ENCODE peak calls at places on chromosomes 5 and 9, in seven cellular contexts. One of them, this sample, is unnamed.

GRCh38 chr9:132849168-132849831 is 28.8 kb downstream of the AK8 start:
- DNase-seq in GM23248: no peak
- DNase-seq in AG04449: no peak
- DNase-seq in stomach: peak
- DNase-seq in GM06990: no peak
- DNase-seq in tibial artery: no peak
- DNase-seq in aorta: peak
- DNase-seq in this sample: no peak

GRCh38 chr5:38237681-38238080 is 20.7 kb upstream of the EGFLAM start:
- DNase-seq in GM23248: no peak
- DNase-seq in AG04449: no peak
- DNase-seq in stomach: no peak
- DNase-seq in GM06990: no peak
- DNase-seq in tibial artery: no peak
- DNase-seq in aorta: no peak
- DNase-seq in this sample: no peak

GRCh38 chr5:133899506-133899905 is 68.9 kb downstream of the C5orf15 start:
- DNase-seq in GM23248: no peak
- DNase-seq in AG04449: no peak
- DNase-seq in stomach: no peak
- DNase-seq in GM06990: no peak
- DNase-seq in tibial artery: no peak
- DNase-seq in aorta: no peak
- DNase-seq in this sample: no peak

GRCh38 chr5:40227366-40227765 is 452.3 kb upstream of the PTGER4 start:
- DNase-seq in GM23248: no peak
- DNase-seq in AG04449: no peak
- DNase-seq in stomach: no peak
- DNase-seq in GM06990: no peak
- DNase-seq in tibial artery: no peak
- DNase-seq in aorta: no peak
- DNase-seq in this sample: no peak

GRCh38 chr5:113232667-113233066 is 202.1 kb downstream of the TSSK1B start:
- DNase-seq in GM23248: peak
- DNase-seq in AG04449: no peak
- DNase-seq in stomach: no peak
- DNase-seq in GM06990: no peak
- DNase-seq in tibial artery: no peak
- DNase-seq in aorta: no peak
- DNase-seq in this sample: no peak

GRCh38 chr5:68215888-68216736 is 556 bp downstream of the PIK3R1 start:
- DNase-seq in GM23248: peak
- DNase-seq in AG04449: no peak
- DNase-seq in stomach: peak
- DNase-seq in GM06990: peak
- DNase-seq in tibial artery: peak
- DNase-seq in aorta: peak
- DNase-seq in this sample: peak

GRCh38 chr9:91949946-91950664 is at the start of gene ROR2:
- DNase-seq in GM23248: peak
- DNase-seq in AG04449: no peak
- DNase-seq in stomach: peak
- DNase-seq in GM06990: peak
- DNase-seq in tibial artery: no peak
- DNase-seq in aorta: peak
- DNase-seq in this sample: no peak

GRCh38 chr9:31908891-31909480 is 475.5 kb upstream of the ACO1 start:
- DNase-seq in GM23248: no peak
- DNase-seq in AG04449: no peak
- DNase-seq in stomach: no peak
- DNase-seq in GM06990: peak
- DNase-seq in tibial artery: no peak
- DNase-seq in aorta: no peak
- DNase-seq in this sample: no peak

GRCh38 chr9:7042124-7042523 is 284.4 kb downstream of the KDM4C start:
- DNase-seq in GM23248: peak
- DNase-seq in AG04449: no peak
- DNase-seq in stomach: no peak
- DNase-seq in GM06990: no peak
- DNase-seq in tibial artery: no peak
- DNase-seq in aorta: no peak
- DNase-seq in this sample: no peak

GRCh38 chr9:112868461-112868860 is 22.2 kb downstream of the SLC46A2 start:
- DNase-seq in GM23248: no peak
- DNase-seq in AG04449: no peak
- DNase-seq in stomach: no peak
- DNase-seq in GM06990: no peak
- DNase-seq in tibial artery: no peak
- DNase-seq in aorta: no peak
- DNase-seq in this sample: no peak

GRCh38 chr5:95712347-95712958 is 18.7 kb upstream of the RHOBTB3 start:
- DNase-seq in GM23248: peak
- DNase-seq in AG04449: no peak
- DNase-seq in stomach: no peak
- DNase-seq in GM06990: no peak
- DNase-seq in tibial artery: no peak
- DNase-seq in aorta: no peak
- DNase-seq in this sample: no peak

GRCh38 chr5:146111409-146111808 is 6.0 kb upstream of the PLAC8L1 start:
- DNase-seq in GM23248: no peak
- DNase-seq in AG04449: no peak
- DNase-seq in stomach: peak
- DNase-seq in GM06990: no peak
- DNase-seq in tibial artery: no peak
- DNase-seq in aorta: no peak
- DNase-seq in this sample: no peak

GRCh38 chr5:136133416-136134383 is 1.1 kb downstream of the SMAD5 start:
- DNase-seq in GM23248: peak
- DNase-seq in AG04449: no peak
- DNase-seq in stomach: peak
- DNase-seq in GM06990: peak
- DNase-seq in tibial artery: peak
- DNase-seq in aorta: peak
- DNase-seq in this sample: no peak

GRCh38 chr5:99543841-99544240 is 615.0 kb upstream of the CHD1 start:
- DNase-seq in GM23248: peak
- DNase-seq in AG04449: no peak
- DNase-seq in stomach: no peak
- DNase-seq in GM06990: no peak
- DNase-seq in tibial artery: no peak
- DNase-seq in aorta: no peak
- DNase-seq in this sample: no peak

GRCh38 chr9:84456526-84456925 is 116.0 kb upstream of the SLC28A3 start:
- DNase-seq in GM23248: no peak
- DNase-seq in AG04449: no peak
- DNase-seq in stomach: no peak
- DNase-seq in GM06990: no peak
- DNase-seq in tibial artery: no peak
- DNase-seq in aorta: no peak
- DNase-seq in this sample: no peak

GRCh38 chr5:20601678-20602100 is 613.7 kb upstream of the CDH18 start:
- DNase-seq in GM23248: peak
- DNase-seq in AG04449: no peak
- DNase-seq in stomach: no peak
- DNase-seq in GM06990: no peak
- DNase-seq in tibial artery: no peak
- DNase-seq in aorta: no peak
- DNase-seq in this sample: no peak

GRCh38 chr9:33106827-33107621 is 30.6 kb upstream of the SMU1 start:
- DNase-seq in GM23248: peak
- DNase-seq in AG04449: peak
- DNase-seq in stomach: peak
- DNase-seq in GM06990: no peak
- DNase-seq in tibial artery: no peak
- DNase-seq in aorta: peak
- DNase-seq in this sample: no peak

GRCh38 chr9:68629042-68629441 is 76.0 kb upstream of the PIP5K1B start:
- DNase-seq in GM23248: no peak
- DNase-seq in AG04449: no peak
- DNase-seq in stomach: no peak
- DNase-seq in GM06990: no peak
- DNase-seq in tibial artery: no peak
- DNase-seq in aorta: no peak
- DNase-seq in this sample: no peak

GRCh38 chr5:121967187-121967586 is 5.4 kb downstream of the SRFBP1 start:
- DNase-seq in GM23248: peak
- DNase-seq in AG04449: no peak
- DNase-seq in stomach: no peak
- DNase-seq in GM06990: no peak
- DNase-seq in tibial artery: no peak
- DNase-seq in aorta: no peak
- DNase-seq in this sample: peak

GRCh38 chr5:155728146-155728856 is 598.7 kb upstream of the SGCD start:
- DNase-seq in GM23248: peak
- DNase-seq in AG04449: no peak
- DNase-seq in stomach: peak
- DNase-seq in GM06990: no peak
- DNase-seq in tibial artery: peak
- DNase-seq in aorta: peak
- DNase-seq in this sample: no peak

GRCh38 chr9:20562051-20562450 is 60.2 kb downstream of the MLLT3 start:
- DNase-seq in GM23248: peak
- DNase-seq in AG04449: no peak
- DNase-seq in stomach: no peak
- DNase-seq in GM06990: peak
- DNase-seq in tibial artery: no peak
- DNase-seq in aorta: no peak
- DNase-seq in this sample: peak

GRCh38 chr5:14675309-14675708 is 10.8 kb downstream of the OTULIN start:
- DNase-seq in GM23248: no peak
- DNase-seq in AG04449: no peak
- DNase-seq in stomach: no peak
- DNase-seq in GM06990: no peak
- DNase-seq in tibial artery: no peak
- DNase-seq in aorta: no peak
- DNase-seq in this sample: no peak

GRCh38 chr9:82031538-82032280 is 43.1 kb downstream of the SPATA31D1 start:
- DNase-seq in GM23248: peak
- DNase-seq in AG04449: peak
- DNase-seq in stomach: no peak
- DNase-seq in GM06990: no peak
- DNase-seq in tibial artery: peak
- DNase-seq in aorta: no peak
- DNase-seq in this sample: no peak

GRCh38 chr9:132312873-132313272 is 41.9 kb downstream of the SETX start:
- DNase-seq in GM23248: no peak
- DNase-seq in AG04449: no peak
- DNase-seq in stomach: no peak
- DNase-seq in GM06990: no peak
- DNase-seq in tibial artery: no peak
- DNase-seq in aorta: no peak
- DNase-seq in this sample: no peak

GRCh38 chr5:123719004-123719403 is 207.0 kb downstream of the CSNK1G3 start:
- DNase-seq in GM23248: peak
- DNase-seq in AG04449: no peak
- DNase-seq in stomach: no peak
- DNase-seq in GM06990: no peak
- DNase-seq in tibial artery: no peak
- DNase-seq in aorta: no peak
- DNase-seq in this sample: no peak

DNA sequence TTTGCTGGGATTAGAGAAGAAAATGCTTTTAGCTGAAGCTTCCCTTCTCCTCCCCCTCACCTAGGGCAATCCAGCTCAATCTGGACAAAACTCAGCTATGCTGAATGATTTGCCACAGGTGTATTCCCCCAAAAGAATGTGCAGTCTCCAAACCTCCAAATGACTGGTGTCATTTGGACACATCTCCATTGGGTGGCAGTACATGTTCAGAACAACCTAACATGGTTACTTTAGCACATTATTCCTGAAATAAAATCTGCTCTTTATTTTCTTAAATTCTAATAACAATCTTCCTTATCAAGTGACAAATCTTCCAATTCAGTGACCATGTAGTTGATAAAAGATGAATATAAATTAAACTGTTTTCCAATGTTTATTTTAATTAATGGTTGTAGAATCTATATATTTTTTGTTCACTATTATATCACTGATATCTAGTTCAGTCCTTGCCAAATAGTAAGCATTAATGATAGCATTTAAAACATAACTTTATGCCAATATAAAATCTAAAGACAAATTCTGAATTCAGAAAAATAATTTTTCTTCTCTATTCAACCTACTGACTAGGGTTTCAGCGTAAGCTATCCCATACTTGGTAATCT is 61.3 kb upstream of the MOCS2 start:
- DNase-seq in GM23248: peak
- DNase-seq in AG04449: no peak
- DNase-seq in stomach: no peak
- DNase-seq in GM06990: no peak
- DNase-seq in tibial artery: no peak
- DNase-seq in aorta: no peak
- DNase-seq in this sample: no peak
- H3K4me3 ChIP-seq in GM23248: no peak
- H3K4me3 ChIP-seq in AG04449: no peak
- H3K4me3 ChIP-seq in stomach: no peak
- H3K4me3 ChIP-seq in GM06990: no peak
- H3K4me3 ChIP-seq in tibial artery: no peak
- H3K4me3 ChIP-seq in aorta: no peak
- H3K4me3 ChIP-seq in this sample: no peak

GRCh38 chr9:124859803-124860581 is 1.8 kb downstream of the RPL35 start:
- DNase-seq in GM23248: no peak
- DNase-seq in AG04449: no peak
- DNase-seq in stomach: no peak
- DNase-seq in GM06990: no peak
- DNase-seq in tibial artery: no peak
- DNase-seq in aorta: no peak
- DNase-seq in this sample: no peak
- H3K4me3 ChIP-seq in GM23248: peak
- H3K4me3 ChIP-seq in AG04449: peak
- H3K4me3 ChIP-seq in stomach: peak
- H3K4me3 ChIP-seq in GM06990: peak
- H3K4me3 ChIP-seq in tibial artery: peak
- H3K4me3 ChIP-seq in aorta: no peak
- H3K4me3 ChIP-seq in this sample: peak

GRCh38 chr5:51398875-51399635 is 15.8 kb downstream of the ISL1 start:
- DNase-seq in GM23248: no peak
- DNase-seq in AG04449: no peak
- DNase-seq in stomach: no peak
- DNase-seq in GM06990: no peak
- DNase-seq in tibial artery: no peak
- DNase-seq in aorta: no peak
- DNase-seq in this sample: no peak
- H3K4me3 ChIP-seq in GM23248: no peak
- H3K4me3 ChIP-seq in AG04449: no peak
- H3K4me3 ChIP-seq in stomach: peak
- H3K4me3 ChIP-seq in GM06990: no peak
- H3K4me3 ChIP-seq in tibial artery: no peak
- H3K4me3 ChIP-seq in aorta: no peak
- H3K4me3 ChIP-seq in this sample: no peak

DNA sequence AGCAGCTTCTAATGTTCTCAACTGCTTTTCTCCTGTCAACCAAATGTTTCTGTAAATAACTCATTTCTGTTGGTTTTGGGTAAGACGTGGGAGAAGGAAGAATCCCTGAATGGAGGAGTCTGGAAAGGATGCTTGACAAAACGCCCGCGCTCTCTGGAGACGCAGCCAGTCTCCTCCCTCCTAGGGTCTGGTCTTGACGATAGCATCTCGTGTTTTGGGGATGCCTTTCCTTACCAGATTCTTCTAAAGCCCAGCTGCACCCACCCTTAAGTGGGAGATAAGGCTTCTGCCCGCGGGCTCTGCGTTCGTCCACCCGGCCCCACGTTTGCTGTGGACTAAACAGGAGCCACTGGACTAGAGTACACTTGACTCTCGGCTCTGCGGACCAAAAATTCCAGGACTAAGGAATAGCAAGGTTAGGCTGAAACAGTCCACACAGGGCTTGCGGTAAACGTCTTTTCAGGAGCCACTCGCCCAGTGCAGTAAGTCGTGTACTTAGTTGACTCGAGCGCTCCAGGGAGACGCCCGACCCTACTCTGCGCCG is 491 bp upstream of the CTSL start:
- DNase-seq in GM23248: peak
- DNase-seq in AG04449: no peak
- DNase-seq in stomach: no peak
- DNase-seq in GM06990: no peak
- DNase-seq in tibial artery: no peak
- DNase-seq in aorta: peak
- DNase-seq in this sample: no peak
- H3K4me3 ChIP-seq in GM23248: peak
- H3K4me3 ChIP-seq in AG04449: peak
- H3K4me3 ChIP-seq in stomach: peak
- H3K4me3 ChIP-seq in GM06990: peak
- H3K4me3 ChIP-seq in tibial artery: peak
- H3K4me3 ChIP-seq in aorta: peak
- H3K4me3 ChIP-seq in this sample: no peak

This sample was measured in CD4-positive, CD25-positive, alpha-beta regulatory T cell.